ENCODE peak calls at places on chromosomes 13 and 19, in ten cellular contexts. One of them, this sample, is unnamed.

GRCh38 chr19:18479964-18480723 is 41.7 kb downstream of the ELL start:
- DNase-seq in HEK293T: no peak
- DNase-seq in H9: no peak
- DNase-seq in CD4-positive, alpha-beta memory T cell: no peak
- DNase-seq in HAP-1: no peak
- DNase-seq in mesendoderm: no peak
- DNase-seq in activated naive CD8-positive, alpha-beta T cell treated with anti-CD3 and anti-CD28 coated beads, Interleukin-2, amount 10 ng/mL, durations not matched to agents 7 days and 5 days: no peak
- DNase-seq in stimulated activated CD4-positive, alpha-beta T cell treated with anti-CD3 and anti-CD28 coated beads, Interleukin-2, amount 100 ng/mL, for 48 hours: no peak
- DNase-seq in stomach: peak
- DNase-seq in thoracic aorta: peak
- DNase-seq in this sample: peak

GRCh38 chr19:43934055-43934984 is 762 bp downstream of the ZNF45 start:
- DNase-seq in HEK293T: peak
- DNase-seq in HAP-1: peak
- DNase-seq in H9: no peak
- DNase-seq in mesendoderm: peak
- DNase-seq in CD4-positive, alpha-beta memory T cell: no peak
- DNase-seq in stimulated activated CD4-positive, alpha-beta T cell treated with anti-CD3 and anti-CD28 coated beads, Interleukin-2, amount 100 ng/mL, for 48 hours: no peak
- DNase-seq in thoracic aorta: no peak
- DNase-seq in stomach: no peak
- DNase-seq in activated naive CD8-positive, alpha-beta T cell treated with anti-CD3 and anti-CD28 coated beads, Interleukin-2, amount 10 ng/mL, durations not matched to agents 7 days and 5 days: no peak
- DNase-seq in this sample: no peak

GRCh38 chr13:35475131-35475959 is 1.1 kb downstream of the MAB21L1 start:
- DNase-seq in stomach: peak
- DNase-seq in activated naive CD8-positive, alpha-beta T cell treated with anti-CD3 and anti-CD28 coated beads, Interleukin-2, amount 10 ng/mL, durations not matched to agents 7 days and 5 days: peak
- DNase-seq in CD4-positive, alpha-beta memory T cell: no peak
- DNase-seq in HAP-1: peak
- DNase-seq in HEK293T: peak
- DNase-seq in mesendoderm: peak
- DNase-seq in thoracic aorta: no peak
- DNase-seq in H9: peak
- DNase-seq in stimulated activated CD4-positive, alpha-beta T cell treated with anti-CD3 and anti-CD28 coated beads, Interleukin-2, amount 100 ng/mL, for 48 hours: no peak
- DNase-seq in this sample: no peak

GRCh38 chr13:30873519-30873918 is 32.6 kb upstream of the MEDAG start:
- DNase-seq in CD4-positive, alpha-beta memory T cell: no peak
- DNase-seq in HAP-1: no peak
- DNase-seq in stomach: no peak
- DNase-seq in stimulated activated CD4-positive, alpha-beta T cell treated with anti-CD3 and anti-CD28 coated beads, Interleukin-2, amount 100 ng/mL, for 48 hours: no peak
- DNase-seq in thoracic aorta: no peak
- DNase-seq in mesendoderm: peak
- DNase-seq in H9: no peak
- DNase-seq in HEK293T: no peak
- DNase-seq in activated naive CD8-positive, alpha-beta T cell treated with anti-CD3 and anti-CD28 coated beads, Interleukin-2, amount 10 ng/mL, durations not matched to agents 7 days and 5 days: no peak
- DNase-seq in this sample: no peak

GRCh38 chr13:23372264-23372905 is 61.1 kb downstream of the SACS start:
- DNase-seq in stomach: no peak
- DNase-seq in HEK293T: no peak
- DNase-seq in HAP-1: no peak
- DNase-seq in CD4-positive, alpha-beta memory T cell: no peak
- DNase-seq in activated naive CD8-positive, alpha-beta T cell treated with anti-CD3 and anti-CD28 coated beads, Interleukin-2, amount 10 ng/mL, durations not matched to agents 7 days and 5 days: no peak
- DNase-seq in mesendoderm: no peak
- DNase-seq in stimulated activated CD4-positive, alpha-beta T cell treated with anti-CD3 and anti-CD28 coated beads, Interleukin-2, amount 100 ng/mL, for 48 hours: no peak
- DNase-seq in H9: no peak
- DNase-seq in thoracic aorta: no peak
- DNase-seq in this sample: no peak

GRCh38 chr19:16594131-16594586 is 21.9 kb upstream of the SLC35E1 start:
- DNase-seq in thoracic aorta: no peak
- DNase-seq in H9: no peak
- DNase-seq in stimulated activated CD4-positive, alpha-beta T cell treated with anti-CD3 and anti-CD28 coated beads, Interleukin-2, amount 100 ng/mL, for 48 hours: no peak
- DNase-seq in mesendoderm: no peak
- DNase-seq in stomach: no peak
- DNase-seq in HAP-1: no peak
- DNase-seq in HEK293T: no peak
- DNase-seq in CD4-positive, alpha-beta memory T cell: peak
- DNase-seq in activated naive CD8-positive, alpha-beta T cell treated with anti-CD3 and anti-CD28 coated beads, Interleukin-2, amount 10 ng/mL, durations not matched to agents 7 days and 5 days: peak
- DNase-seq in this sample: no peak

GRCh38 chr19:48292798-48293197 is 22.9 kb downstream of the ZNF114 start:
- DNase-seq in thoracic aorta: no peak
- DNase-seq in H9: no peak
- DNase-seq in CD4-positive, alpha-beta memory T cell: no peak
- DNase-seq in HEK293T: no peak
- DNase-seq in mesendoderm: peak
- DNase-seq in activated naive CD8-positive, alpha-beta T cell treated with anti-CD3 and anti-CD28 coated beads, Interleukin-2, amount 10 ng/mL, durations not matched to agents 7 days and 5 days: no peak
- DNase-seq in HAP-1: no peak
- DNase-seq in stomach: no peak
- DNase-seq in stimulated activated CD4-positive, alpha-beta T cell treated with anti-CD3 and anti-CD28 coated beads, Interleukin-2, amount 100 ng/mL, for 48 hours: no peak
- DNase-seq in this sample: no peak

GRCh38 chr19:35628565-35629331 is at the start of gene RBM42:
- DNase-seq in CD4-positive, alpha-beta memory T cell: peak
- DNase-seq in HAP-1: peak
- DNase-seq in stimulated activated CD4-positive, alpha-beta T cell treated with anti-CD3 and anti-CD28 coated beads, Interleukin-2, amount 100 ng/mL, for 48 hours: peak
- DNase-seq in stomach: peak
- DNase-seq in activated naive CD8-positive, alpha-beta T cell treated with anti-CD3 and anti-CD28 coated beads, Interleukin-2, amount 10 ng/mL, durations not matched to agents 7 days and 5 days: peak
- DNase-seq in H9: peak
- DNase-seq in HEK293T: peak
- DNase-seq in thoracic aorta: peak
- DNase-seq in mesendoderm: peak
- DNase-seq in this sample: peak

GRCh38 chr19:39833464-39834286 is at the start of gene DYRK1B:
- DNase-seq in CD4-positive, alpha-beta memory T cell: peak
- DNase-seq in stomach: peak
- DNase-seq in stimulated activated CD4-positive, alpha-beta T cell treated with anti-CD3 and anti-CD28 coated beads, Interleukin-2, amount 100 ng/mL, for 48 hours: peak
- DNase-seq in H9: peak
- DNase-seq in activated naive CD8-positive, alpha-beta T cell treated with anti-CD3 and anti-CD28 coated beads, Interleukin-2, amount 10 ng/mL, durations not matched to agents 7 days and 5 days: peak
- DNase-seq in mesendoderm: peak
- DNase-seq in HAP-1: peak
- DNase-seq in HEK293T: peak
- DNase-seq in thoracic aorta: peak
- DNase-seq in this sample: peak

GRCh38 chr13:41680900-41681299 is 223.6 kb downstream of the RGCC start:
- DNase-seq in thoracic aorta: no peak
- DNase-seq in mesendoderm: peak
- DNase-seq in stomach: no peak
- DNase-seq in activated naive CD8-positive, alpha-beta T cell treated with anti-CD3 and anti-CD28 coated beads, Interleukin-2, amount 10 ng/mL, durations not matched to agents 7 days and 5 days: no peak
- DNase-seq in CD4-positive, alpha-beta memory T cell: no peak
- DNase-seq in HAP-1: no peak
- DNase-seq in stimulated activated CD4-positive, alpha-beta T cell treated with anti-CD3 and anti-CD28 coated beads, Interleukin-2, amount 100 ng/mL, for 48 hours: no peak
- DNase-seq in HEK293T: no peak
- DNase-seq in H9: no peak
- DNase-seq in this sample: no peak

GRCh38 chr19:19224852-19225494 is 13.2 kb downstream of the NCAN start:
- DNase-seq in thoracic aorta: no peak
- DNase-seq in CD4-positive, alpha-beta memory T cell: peak
- DNase-seq in H9: peak
- DNase-seq in stimulated activated CD4-positive, alpha-beta T cell treated with anti-CD3 and anti-CD28 coated beads, Interleukin-2, amount 100 ng/mL, for 48 hours: peak
- DNase-seq in HEK293T: peak
- DNase-seq in activated naive CD8-positive, alpha-beta T cell treated with anti-CD3 and anti-CD28 coated beads, Interleukin-2, amount 10 ng/mL, durations not matched to agents 7 days and 5 days: peak
- DNase-seq in mesendoderm: peak
- DNase-seq in stomach: peak
- DNase-seq in HAP-1: peak
- DNase-seq in this sample: peak

GRCh38 chr13:73061478-73062275 is 2.9 kb downstream of the KLF5 start:
- DNase-seq in stimulated activated CD4-positive, alpha-beta T cell treated with anti-CD3 and anti-CD28 coated beads, Interleukin-2, amount 100 ng/mL, for 48 hours: no peak
- DNase-seq in mesendoderm: peak
- DNase-seq in thoracic aorta: no peak
- DNase-seq in CD4-positive, alpha-beta memory T cell: no peak
- DNase-seq in HAP-1: peak
- DNase-seq in HEK293T: no peak
- DNase-seq in stomach: no peak
- DNase-seq in H9: no peak
- DNase-seq in activated naive CD8-positive, alpha-beta T cell treated with anti-CD3 and anti-CD28 coated beads, Interleukin-2, amount 10 ng/mL, durations not matched to agents 7 days and 5 days: no peak
- DNase-seq in this sample: no peak

GRCh38 chr19:54893406-54893805 is 12.5 kb upstream of the NCR1 start:
- DNase-seq in activated naive CD8-positive, alpha-beta T cell treated with anti-CD3 and anti-CD28 coated beads, Interleukin-2, amount 10 ng/mL, durations not matched to agents 7 days and 5 days: no peak
- DNase-seq in stimulated activated CD4-positive, alpha-beta T cell treated with anti-CD3 and anti-CD28 coated beads, Interleukin-2, amount 100 ng/mL, for 48 hours: no peak
- DNase-seq in stomach: no peak
- DNase-seq in HAP-1: no peak
- DNase-seq in CD4-positive, alpha-beta memory T cell: no peak
- DNase-seq in mesendoderm: peak
- DNase-seq in HEK293T: no peak
- DNase-seq in thoracic aorta: no peak
- DNase-seq in H9: peak
- DNase-seq in this sample: no peak

GRCh38 chr19:2462635-2463421 is 6.1 kb upstream of the LMNB2 start:
- DNase-seq in stimulated activated CD4-positive, alpha-beta T cell treated with anti-CD3 and anti-CD28 coated beads, Interleukin-2, amount 100 ng/mL, for 48 hours: no peak
- DNase-seq in HEK293T: peak
- DNase-seq in mesendoderm: peak
- DNase-seq in stomach: peak
- DNase-seq in thoracic aorta: peak
- DNase-seq in HAP-1: peak
- DNase-seq in activated naive CD8-positive, alpha-beta T cell treated with anti-CD3 and anti-CD28 coated beads, Interleukin-2, amount 10 ng/mL, durations not matched to agents 7 days and 5 days: no peak
- DNase-seq in CD4-positive, alpha-beta memory T cell: no peak
- DNase-seq in H9: peak
- DNase-seq in this sample: no peak

GRCh38 chr19:7326105-7326877 is 22.4 kb upstream of the ARHGEF18 start:
- DNase-seq in activated naive CD8-positive, alpha-beta T cell treated with anti-CD3 and anti-CD28 coated beads, Interleukin-2, amount 10 ng/mL, durations not matched to agents 7 days and 5 days: no peak
- DNase-seq in stimulated activated CD4-positive, alpha-beta T cell treated with anti-CD3 and anti-CD28 coated beads, Interleukin-2, amount 100 ng/mL, for 48 hours: peak
- DNase-seq in thoracic aorta: no peak
- DNase-seq in H9: peak
- DNase-seq in mesendoderm: peak
- DNase-seq in stomach: no peak
- DNase-seq in HEK293T: peak
- DNase-seq in HAP-1: peak
- DNase-seq in CD4-positive, alpha-beta memory T cell: peak
- DNase-seq in this sample: no peak

GRCh38 chr19:54577334-54577733 is 3.7 kb downstream of the LILRA2 start:
- DNase-seq in CD4-positive, alpha-beta memory T cell: no peak
- DNase-seq in activated naive CD8-positive, alpha-beta T cell treated with anti-CD3 and anti-CD28 coated beads, Interleukin-2, amount 10 ng/mL, durations not matched to agents 7 days and 5 days: no peak
- DNase-seq in stomach: no peak
- DNase-seq in mesendoderm: no peak
- DNase-seq in HEK293T: no peak
- DNase-seq in HAP-1: no peak
- DNase-seq in thoracic aorta: no peak
- DNase-seq in stimulated activated CD4-positive, alpha-beta T cell treated with anti-CD3 and anti-CD28 coated beads, Interleukin-2, amount 100 ng/mL, for 48 hours: no peak
- DNase-seq in H9: no peak
- DNase-seq in this sample: no peak

GRCh38 chr19:5985098-5985783 is 7.3 kb upstream of the RANBP3 start:
- DNase-seq in H9: no peak
- DNase-seq in stimulated activated CD4-positive, alpha-beta T cell treated with anti-CD3 and anti-CD28 coated beads, Interleukin-2, amount 100 ng/mL, for 48 hours: no peak
- DNase-seq in thoracic aorta: no peak
- DNase-seq in CD4-positive, alpha-beta memory T cell: no peak
- DNase-seq in HEK293T: no peak
- DNase-seq in stomach: no peak
- DNase-seq in HAP-1: no peak
- DNase-seq in activated naive CD8-positive, alpha-beta T cell treated with anti-CD3 and anti-CD28 coated beads, Interleukin-2, amount 10 ng/mL, durations not matched to agents 7 days and 5 days: no peak
- DNase-seq in mesendoderm: no peak
- DNase-seq in this sample: no peak

GRCh38 chr19:10184636-10185035 is 10.1 kb downstream of the DNMT1 start:
- DNase-seq in mesendoderm: no peak
- DNase-seq in thoracic aorta: no peak
- DNase-seq in HEK293T: no peak
- DNase-seq in HAP-1: no peak
- DNase-seq in activated naive CD8-positive, alpha-beta T cell treated with anti-CD3 and anti-CD28 coated beads, Interleukin-2, amount 10 ng/mL, durations not matched to agents 7 days and 5 days: no peak
- DNase-seq in stomach: no peak
- DNase-seq in stimulated activated CD4-positive, alpha-beta T cell treated with anti-CD3 and anti-CD28 coated beads, Interleukin-2, amount 100 ng/mL, for 48 hours: no peak
- DNase-seq in CD4-positive, alpha-beta memory T cell: no peak
- DNase-seq in H9: no peak
- DNase-seq in this sample: no peak

GRCh38 chr19:6020972-6021805 is 43.2 kb upstream of the RANBP3 start:
- DNase-seq in mesendoderm: no peak
- DNase-seq in HAP-1: no peak
- DNase-seq in stimulated activated CD4-positive, alpha-beta T cell treated with anti-CD3 and anti-CD28 coated beads, Interleukin-2, amount 100 ng/mL, for 48 hours: no peak
- DNase-seq in stomach: peak
- DNase-seq in thoracic aorta: no peak
- DNase-seq in CD4-positive, alpha-beta memory T cell: no peak
- DNase-seq in H9: no peak
- DNase-seq in HEK293T: no peak
- DNase-seq in activated naive CD8-positive, alpha-beta T cell treated with anti-CD3 and anti-CD28 coated beads, Interleukin-2, amount 10 ng/mL, durations not matched to agents 7 days and 5 days: no peak
- DNase-seq in this sample: no peak

GRCh38 chr19:9917322-9917721 is 19.0 kb downstream of the OLFM2 start:
- DNase-seq in activated naive CD8-positive, alpha-beta T cell treated with anti-CD3 and anti-CD28 coated beads, Interleukin-2, amount 10 ng/mL, durations not matched to agents 7 days and 5 days: no peak
- DNase-seq in stimulated activated CD4-positive, alpha-beta T cell treated with anti-CD3 and anti-CD28 coated beads, Interleukin-2, amount 100 ng/mL, for 48 hours: no peak
- DNase-seq in mesendoderm: peak
- DNase-seq in HEK293T: peak
- DNase-seq in HAP-1: peak
- DNase-seq in CD4-positive, alpha-beta memory T cell: no peak
- DNase-seq in stomach: peak
- DNase-seq in thoracic aorta: no peak
- DNase-seq in H9: peak
- DNase-seq in this sample: no peak

GRCh38 chr13:23842406-23842805 is 46.8 kb downstream of the MIPEP start:
- DNase-seq in HEK293T: no peak
- DNase-seq in mesendoderm: no peak
- DNase-seq in HAP-1: no peak
- DNase-seq in stimulated activated CD4-positive, alpha-beta T cell treated with anti-CD3 and anti-CD28 coated beads, Interleukin-2, amount 100 ng/mL, for 48 hours: no peak
- DNase-seq in stomach: no peak
- DNase-seq in activated naive CD8-positive, alpha-beta T cell treated with anti-CD3 and anti-CD28 coated beads, Interleukin-2, amount 10 ng/mL, durations not matched to agents 7 days and 5 days: no peak
- DNase-seq in thoracic aorta: no peak
- DNase-seq in H9: no peak
- DNase-seq in CD4-positive, alpha-beta memory T cell: no peak
- DNase-seq in this sample: no peak

GRCh38 chr19:11244846-11245589 is 5.6 kb downstream of the ANGPTL8 start:
- DNase-seq in activated naive CD8-positive, alpha-beta T cell treated with anti-CD3 and anti-CD28 coated beads, Interleukin-2, amount 10 ng/mL, durations not matched to agents 7 days and 5 days: no peak
- DNase-seq in thoracic aorta: no peak
- DNase-seq in CD4-positive, alpha-beta memory T cell: no peak
- DNase-seq in stimulated activated CD4-positive, alpha-beta T cell treated with anti-CD3 and anti-CD28 coated beads, Interleukin-2, amount 100 ng/mL, for 48 hours: no peak
- DNase-seq in HEK293T: no peak
- DNase-seq in HAP-1: no peak
- DNase-seq in H9: no peak
- DNase-seq in stomach: no peak
- DNase-seq in mesendoderm: no peak
- DNase-seq in this sample: no peak

GRCh38 chr13:22793598-22794134 is 387.1 kb upstream of the SGCG start:
- DNase-seq in HAP-1: no peak
- DNase-seq in HEK293T: no peak
- DNase-seq in activated naive CD8-positive, alpha-beta T cell treated with anti-CD3 and anti-CD28 coated beads, Interleukin-2, amount 10 ng/mL, durations not matched to agents 7 days and 5 days: no peak
- DNase-seq in mesendoderm: peak
- DNase-seq in H9: no peak
- DNase-seq in thoracic aorta: no peak
- DNase-seq in CD4-positive, alpha-beta memory T cell: no peak
- DNase-seq in stomach: peak
- DNase-seq in stimulated activated CD4-positive, alpha-beta T cell treated with anti-CD3 and anti-CD28 coated beads, Interleukin-2, amount 100 ng/mL, for 48 hours: no peak
- DNase-seq in this sample: no peak

GRCh38 chr19:12936582-12936981 is 1.8 kb upstream of the CALR start:
- DNase-seq in CD4-positive, alpha-beta memory T cell: no peak
- DNase-seq in thoracic aorta: no peak
- DNase-seq in HEK293T: no peak
- DNase-seq in mesendoderm: no peak
- DNase-seq in stomach: no peak
- DNase-seq in H9: no peak
- DNase-seq in stimulated activated CD4-positive, alpha-beta T cell treated with anti-CD3 and anti-CD28 coated beads, Interleukin-2, amount 100 ng/mL, for 48 hours: no peak
- DNase-seq in activated naive CD8-positive, alpha-beta T cell treated with anti-CD3 and anti-CD28 coated beads, Interleukin-2, amount 10 ng/mL, durations not matched to agents 7 days and 5 days: no peak
- DNase-seq in HAP-1: no peak
- DNase-seq in this sample: no peak

GRCh38 chr19:17855333-17856152 is 4.2 kb upstream of the RPL18A start:
- DNase-seq in mesendoderm: peak
- DNase-seq in H9: peak
- DNase-seq in CD4-positive, alpha-beta memory T cell: peak
- DNase-seq in stimulated activated CD4-positive, alpha-beta T cell treated with anti-CD3 and anti-CD28 coated beads, Interleukin-2, amount 100 ng/mL, for 48 hours: peak
- DNase-seq in HAP-1: peak
- DNase-seq in HEK293T: peak
- DNase-seq in stomach: peak
- DNase-seq in activated naive CD8-positive, alpha-beta T cell treated with anti-CD3 and anti-CD28 coated beads, Interleukin-2, amount 10 ng/mL, durations not matched to agents 7 days and 5 days: peak
- DNase-seq in thoracic aorta: no peak
- DNase-seq in this sample: peak

GRCh38 chr19:16897572-16898056 is 8.8 kb downstream of the F2RL3 start:
- DNase-seq in stomach: peak
- DNase-seq in activated naive CD8-positive, alpha-beta T cell treated with anti-CD3 and anti-CD28 coated beads, Interleukin-2, amount 10 ng/mL, durations not matched to agents 7 days and 5 days: no peak
- DNase-seq in CD4-positive, alpha-beta memory T cell: no peak
- DNase-seq in H9: no peak
- DNase-seq in HAP-1: no peak
- DNase-seq in thoracic aorta: no peak
- DNase-seq in HEK293T: no peak
- DNase-seq in mesendoderm: no peak
- DNase-seq in stimulated activated CD4-positive, alpha-beta T cell treated with anti-CD3 and anti-CD28 coated beads, Interleukin-2, amount 100 ng/mL, for 48 hours: no peak
- DNase-seq in this sample: no peak

GRCh38 chr19:23415561-23416191 is 20.4 kb upstream of the ZNF91 start:
- DNase-seq in stimulated activated CD4-positive, alpha-beta T cell treated with anti-CD3 and anti-CD28 coated beads, Interleukin-2, amount 100 ng/mL, for 48 hours: no peak
- DNase-seq in HAP-1: peak
- DNase-seq in mesendoderm: peak
- DNase-seq in CD4-positive, alpha-beta memory T cell: no peak
- DNase-seq in HEK293T: no peak
- DNase-seq in activated naive CD8-positive, alpha-beta T cell treated with anti-CD3 and anti-CD28 coated beads, Interleukin-2, amount 10 ng/mL, durations not matched to agents 7 days and 5 days: peak
- DNase-seq in thoracic aorta: no peak
- DNase-seq in H9: peak
- DNase-seq in stomach: no peak
- DNase-seq in this sample: no peak

GRCh38 chr13:31946091-31946770 is 85.3 kb upstream of the FRY start:
- DNase-seq in HAP-1: no peak
- DNase-seq in stimulated activated CD4-positive, alpha-beta T cell treated with anti-CD3 and anti-CD28 coated beads, Interleukin-2, amount 100 ng/mL, for 48 hours: no peak
- DNase-seq in HEK293T: no peak
- DNase-seq in H9: no peak
- DNase-seq in mesendoderm: no peak
- DNase-seq in stomach: no peak
- DNase-seq in CD4-positive, alpha-beta memory T cell: no peak
- DNase-seq in activated naive CD8-positive, alpha-beta T cell treated with anti-CD3 and anti-CD28 coated beads, Interleukin-2, amount 10 ng/mL, durations not matched to agents 7 days and 5 days: no peak
- DNase-seq in thoracic aorta: no peak
- DNase-seq in this sample: no peak